ENCODE peak calls at places on chromosome 21, in ten cellular contexts. D, T, H, Q, L, P, V, S, F and U are unnamed samples.
A peak's percentile ranks its signal among the peaks of the same experiment; 100 is the strongest.

GRCh38 chr21:26715878-26716506 is 129.2 kb downstream of the ADAMTS1 start:
- DNase-seq in V (peak; percentile 29), P (peak; percentile 82), Q (no peak), H (no peak), F (peak; percentile 44), L (peak; percentile 25), S (peak; percentile 55), T (peak; percentile 31), D (no peak), U (no peak)

GRCh38 chr21:46346296-46347202 is 22.6 kb downstream of the PCNT start:
- DNase-seq in H (no peak), L (no peak), V (no peak), S (no peak), Q (no peak), P (no peak), F (no peak), D (no peak), T (no peak), U (peak; percentile 33)

GRCh38 chr21:45950740-45951515 is 30.6 kb upstream of the COL6A1 start:
- DNase-seq in D (peak; percentile 56), Q (no peak), L (no peak), H (no peak), P (peak; percentile 21), T (peak; percentile 63), V (no peak), F (no peak), S (peak; percentile 63), U (peak; percentile 90)

GRCh38 chr21:37060296-37060695 is 12.6 kb downstream of the PIGP start:
- DNase-seq in D (no peak), H (no peak), P (peak; percentile 92), Q (peak; percentile 53), F (peak; percentile 95), L (peak; percentile 26), T (peak; percentile 97), S (peak; percentile 98), V (peak; percentile 21), U (no peak)

GRCh38 chr21:15754640-15755039 is 24.9 kb downstream of the USP25 start:
- DNase-seq in S (no peak), T (peak; percentile 37), L (no peak), Q (no peak), D (no peak), V (no peak), H (no peak), P (no peak), F (peak; percentile 38), U (no peak)

GRCh38 chr21:45974073-45975016 is 7.2 kb upstream of the COL6A1 start:
- DNase-seq in Q (no peak), V (no peak), H (no peak), P (peak; percentile 92), F (peak; percentile 94), S (peak; percentile 82), D (peak; percentile 67), T (peak; percentile 57), L (no peak), U (peak; percentile 83)

GRCh38 chr21:25342811-25343210 is 264.5 kb downstream of the MRPL39 start:
- DNase-seq in F (no peak), S (no peak), T (no peak), D (no peak), L (no peak), P (no peak), V (no peak), H (no peak), Q (no peak), U (no peak)

GRCh38 chr21:42061866-42062542 is 9.1 kb upstream of the UMODL1 start:
- DNase-seq in D (no peak), L (no peak), F (no peak), S (no peak), P (no peak), H (peak; percentile 75), V (peak; percentile 91), Q (no peak), T (no peak), U (no peak)

GRCh38 chr21:46112731-46113215 is 14.9 kb downstream of the COL6A2 start:
- DNase-seq in D (no peak), S (no peak), L (peak; percentile 7), Q (no peak), P (no peak), F (no peak), H (no peak), T (no peak), V (no peak), U (peak; percentile 63)

GRCh38 chr21:31294691-31295090 is 49.4 kb downstream of the TIAM1 start:
- DNase-seq in P (no peak), H (no peak), D (no peak), T (no peak), V (no peak), F (no peak), S (no peak), L (no peak), Q (no peak), U (no peak)

GRCh38 chr21:37614351-37614875 is 247.8 kb downstream of the DYRK1A start:
- DNase-seq in D (no peak), T (no peak), F (no peak), Q (no peak), H (no peak), S (no peak), L (no peak), P (no peak), V (no peak), U (no peak)

GRCh38 chr21:36263797-36264196 is 56.2 kb upstream of the MORC3 start:
- DNase-seq in V (no peak), L (no peak), H (no peak), T (no peak), S (no peak), F (no peak), D (no peak), Q (no peak), P (no peak), U (no peak)

GRCh38 chr21:36686955-36687354 is 12.0 kb upstream of the SIM2 start:
- DNase-seq in P (no peak), V (no peak), T (no peak), D (no peak), Q (no peak), H (no peak), S (no peak), F (no peak), L (no peak), U (no peak)

GRCh38 chr21:18832950-18833349 is 429.4 kb upstream of the TMPRSS15 start:
- DNase-seq in V (no peak), T (no peak), F (no peak), L (no peak), D (no peak), Q (no peak), P (no peak), S (peak; percentile 40), H (no peak), U (no peak)

GRCh38 chr21:37753122-37753599 is 163.1 kb downstream of the KCNJ6 start:
- DNase-seq in T (no peak), S (no peak), D (no peak), H (no peak), Q (no peak), V (no peak), P (peak; percentile 55), L (no peak), F (no peak), U (no peak)

GRCh38 chr21:38671716-38672115 is 134.0 kb upstream of the ETS2 start:
- DNase-seq in V (no peak), Q (no peak), S (no peak), H (no peak), T (no peak), D (no peak), F (no peak), P (no peak), L (no peak), U (no peak)

GRCh38 chr21:29819675-29820337 is 120.0 kb downstream of the GRIK1 start:
- DNase-seq in V (no peak), T (no peak), H (no peak), L (no peak), Q (no peak), F (no peak), D (no peak), S (no peak), P (no peak), U (no peak)

GRCh38 chr21:39867198-39867650 is at the start of gene PCP4:
- DNase-seq in S (peak; percentile 34), L (peak; percentile 42), Q (peak; percentile 52), V (peak; percentile 51), H (no peak), D (no peak), T (no peak), F (peak; percentile 12), P (peak; percentile 92), U (no peak)

GRCh38 chr21:33115586-33116541 is 45.9 kb downstream of the OLIG1 start:
- DNase-seq in V (peak; percentile 46), L (no peak), S (no peak), D (no peak), P (no peak), H (no peak), Q (no peak), F (no peak), T (no peak), U (no peak)

GRCh38 chr21:46096997-46097825 is 701 bp upstream of the COL6A2 start:
- DNase-seq in D (peak; percentile 17), S (no peak), Q (no peak), L (no peak), F (no peak), H (no peak), T (no peak), P (no peak), V (no peak), U (peak; percentile 77)

GRCh38 chr21:45179568-45180288 is 105.3 kb downstream of the ADARB1 start:
- DNase-seq in F (no peak), D (no peak), V (no peak), H (no peak), Q (no peak), P (no peak), L (no peak), S (no peak), T (no peak), U (no peak)

GRCh38 chr21:37762606-37763005 is 153.7 kb downstream of the KCNJ6 start:
- DNase-seq in L (no peak), T (no peak), D (no peak), V (no peak), H (no peak), F (no peak), S (no peak), P (no peak), Q (no peak), U (no peak)

GRCh38 chr21:31700040-31700439 is 31.9 kb downstream of the SCAF4 start:
- DNase-seq in D (no peak), H (no peak), F (no peak), T (no peak), L (no peak), V (no peak), S (no peak), P (no peak), Q (no peak), U (no peak)

GRCh38 chr21:42212261-42212660 is 6.7 kb upstream of the ABCG1 start:
- DNase-seq in H (no peak), F (no peak), T (no peak), D (no peak), L (no peak), S (no peak), V (no peak), Q (no peak), P (peak; percentile 17), U (no peak)

GRCh38 chr21:16159213-16159970 is 429.6 kb downstream of the USP25 start:
- DNase-seq in P (no peak), D (no peak), F (peak; percentile 1), S (peak; percentile 88), L (no peak), Q (no peak), H (no peak), T (no peak), V (no peak), U (no peak)

GRCh38 chr21:35077975-35078374 is 28.9 kb upstream of the RUNX1 start:
- DNase-seq in P (peak; percentile 25), V (no peak), Q (no peak), F (no peak), S (no peak), L (no peak), T (no peak), D (no peak), H (no peak), U (no peak)

GRCh38 chr21:37793660-37794059 is 122.6 kb downstream of the KCNJ6 start:
- DNase-seq in T (no peak), V (no peak), S (peak; percentile 28), F (no peak), P (no peak), L (no peak), H (no peak), D (no peak), Q (no peak), U (no peak)

GRCh38 chr21:44090332-44090731 is 16.9 kb upstream of the PWP2 start:
- DNase-seq in L (no peak), Q (peak; percentile 19), P (no peak), S (no peak), H (no peak), T (no peak), D (no peak), V (no peak), F (no peak), U (no peak)